ENCODE peak calls at places on chromosomes 16 and 17, in six cellular contexts. E is HepG2, R is A549, Y is GM12878, O is K562, J is endothelial cell of umbilical vein. I is an unnamed sample.

GRCh38 chr16:23324727-23325126 is 22.6 kb downstream of the SCNN1B start:
- DNase-seq in E (peak), R (no peak), Y (no peak), O (no peak), J (no peak), I (no peak)

GRCh38 chr17:17070931-17071330 is 28.7 kb downstream of the MPRIP start:
- DNase-seq in E (no peak), R (no peak), Y (no peak), O (no peak), J (no peak), I (no peak)

GRCh38 chr16:58937661-58938060 is 203.5 kb upstream of the GOT2 start:
- DNase-seq in E (no peak), R (no peak), Y (no peak), O (no peak), J (no peak), I (peak)

GRCh38 chr17:3798273-3799180 is 2.5 kb downstream of the ITGAE start:
- DNase-seq in E (no peak), R (no peak), Y (no peak), O (no peak), J (no peak), I (no peak)

GRCh38 chr16:16960785-16961184 is 510.0 kb downstream of the XYLT1 start:
- DNase-seq in E (no peak), R (no peak), Y (no peak), O (no peak), J (no peak), I (no peak)

GRCh38 chr17:81309140-81309858 is 14.2 kb upstream of the SLC38A10 start:
- DNase-seq in E (peak), R (peak), Y (no peak), O (peak), J (peak), I (peak)

GRCh38 chr17:17710355-17710727 is 29.1 kb downstream of the RAI1 start:
- DNase-seq in E (no peak), R (no peak), Y (no peak), O (no peak), J (no peak), I (no peak)

GRCh38 chr16:57834936-57835335 is 32.6 kb upstream of the KIFC3 start:
- DNase-seq in E (no peak), R (peak), Y (no peak), O (no peak), J (no peak), I (no peak)

GRCh38 chr16:10609410-10609774 is 29.0 kb upstream of the EMP2 start:
- DNase-seq in E (no peak), R (no peak), Y (no peak), O (no peak), J (no peak), I (no peak)

GRCh38 chr17:57881143-57881542 is 31.3 kb upstream of the MRPS23 start:
- DNase-seq in E (no peak), R (no peak), Y (no peak), O (no peak), J (peak), I (no peak)

GRCh38 chr17:8076502-8077266 is 10.8 kb downstream of the ALOX12B start:
- DNase-seq in E (no peak), R (no peak), Y (no peak), O (no peak), J (no peak), I (no peak)

GRCh38 chr17:74943808-74944522 is 8.3 kb downstream of the OTOP3 start:
- DNase-seq in E (no peak), R (peak), Y (no peak), O (no peak), J (no peak), I (no peak)

GRCh38 chr17:77597421-77598240 is 360.9 kb upstream of the TNRC6C start:
- DNase-seq in E (no peak), R (no peak), Y (no peak), O (no peak), J (no peak), I (no peak)

GRCh38 chr17:59121901-59122480 is 15.3 kb upstream of the TRIM37 start:
- DNase-seq in E (no peak), R (no peak), Y (no peak), O (no peak), J (no peak), I (no peak)

GRCh38 chr16:84462296-84463210 is 41.9 kb downstream of the MEAK7 start:
- DNase-seq in E (no peak), R (no peak), Y (no peak), O (no peak), J (no peak), I (no peak)
- TF ChIP-seq MYC in E (no peak), R (no peak), Y (no peak), O (no peak), J (no peak), I (no peak)

GRCh38 chr17:68514809-68515208 is 2.6 kb downstream of the PRKAR1A start:
- DNase-seq in E (peak), R (no peak), Y (no peak), O (no peak), J (peak), I (no peak)
- TF ChIP-seq MYC in E (no peak), R (no peak), Y (no peak), O (no peak), J (no peak), I (no peak)

GRCh38 chr16:86196687-86197391 is 297.9 kb downstream of the IRF8 start:
- DNase-seq in E (no peak), R (no peak), Y (no peak), O (no peak), J (no peak), I (no peak)

GRCh38 chr16:86199182-86199581 is 300.2 kb downstream of the IRF8 start:
- DNase-seq in E (no peak), R (no peak), Y (no peak), O (no peak), J (no peak), I (no peak)

GRCh38 chr16:86200722-86201121 is 301.8 kb downstream of the IRF8 start:
- DNase-seq in E (no peak), R (no peak), Y (no peak), O (no peak), J (no peak), I (no peak)

GRCh38 chr16:86199871-86200700 is 301.1 kb downstream of the IRF8 start:
- DNase-seq in E (no peak), R (no peak), Y (no peak), O (no peak), J (no peak), I (no peak)

DNA sequence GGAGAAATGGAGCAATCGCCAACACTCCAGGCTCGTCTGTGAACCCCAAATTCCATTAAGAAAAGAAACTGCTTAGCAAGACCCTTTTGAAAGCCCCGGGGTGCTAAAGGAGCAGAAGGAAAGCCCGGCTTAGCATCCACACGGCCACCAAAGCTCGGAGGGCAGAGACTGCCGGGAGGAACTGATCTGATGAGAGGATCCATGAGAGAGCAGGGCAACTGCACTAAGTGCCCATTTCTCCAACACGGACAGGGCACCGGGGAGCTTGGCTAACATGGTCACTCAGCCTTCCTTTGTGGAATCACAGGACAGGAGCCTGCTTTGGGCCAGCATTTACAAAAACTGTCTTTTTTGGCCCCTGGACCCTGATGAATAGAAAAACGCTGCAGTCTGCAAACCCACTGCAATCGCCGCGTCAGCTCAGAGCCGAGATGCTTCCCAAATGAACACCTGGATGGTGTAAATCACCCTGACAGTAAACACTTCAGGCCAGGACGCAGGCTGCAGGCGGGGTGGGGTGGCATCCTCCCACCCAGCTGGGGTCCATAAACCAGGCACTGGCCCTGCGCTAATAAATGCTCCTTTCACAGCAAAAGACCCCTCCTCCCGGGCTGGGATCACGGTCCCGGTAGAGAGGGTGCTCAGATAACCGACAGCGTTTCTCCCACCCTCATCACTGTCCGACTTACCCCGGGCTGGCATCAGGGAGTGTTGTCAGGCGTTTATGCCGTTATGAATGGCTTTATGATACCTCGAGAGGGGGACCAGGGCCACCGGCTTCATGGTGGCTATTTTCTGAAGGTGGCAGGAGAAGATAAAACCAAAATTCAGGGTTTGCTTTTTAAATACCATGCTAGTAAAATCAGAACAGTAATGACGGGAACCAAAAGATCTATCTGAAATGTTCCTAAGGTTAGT is 299.5 kb downstream of the IRF8 start:
- DNase-seq in E (no peak), R (no peak), Y (no peak), O (no peak), J (no peak), I (no peak)
- TF ChIP-seq MYC in E (no peak), R (no peak), Y (no peak), O (no peak), J (no peak), I (no peak)

GRCh38 chr16:72983241-72983640 is 64.7 kb downstream of the ZFHX3 start:
- DNase-seq in E (no peak), R (no peak), Y (no peak), O (no peak), J (no peak), I (no peak)

GRCh38 chr16:72987480-72987901 is 60.4 kb downstream of the ZFHX3 start:
- DNase-seq in E (no peak), R (no peak), Y (no peak), O (no peak), J (no peak), I (no peak)

GRCh38 chr16:72983728-72984350 is 64.1 kb downstream of the ZFHX3 start:
- DNase-seq in E (no peak), R (no peak), Y (no peak), O (no peak), J (no peak), I (no peak)

GRCh38 chr16:72986011-72986410 is 61.9 kb downstream of the ZFHX3 start:
- DNase-seq in E (no peak), R (no peak), Y (no peak), O (no peak), J (no peak), I (no peak)

GRCh38 chr16:72985148-72985882 is 62.6 kb downstream of the ZFHX3 start:
- DNase-seq in E (no peak), R (no peak), Y (no peak), O (no peak), J (no peak), I (no peak)
- TF ChIP-seq MYC in E (no peak), R (no peak), Y (no peak), O (no peak), J (no peak), I (no peak)

GRCh38 chr16:89037261-89038152 is 56.1 kb upstream of the ACSF3 start:
- DNase-seq in E (no peak), R (peak), Y (no peak), O (peak), J (peak), I (peak)
- TF ChIP-seq MYC in E (no peak), R (no peak), Y (no peak), O (peak), J (no peak), I (no peak)

GRCh38 chr16:51526622-51527021 is 375.6 kb upstream of the SALL1 start:
- DNase-seq in E (no peak), R (no peak), Y (no peak), O (no peak), J (no peak), I (no peak)
- TF ChIP-seq MYC in E (no peak), R (no peak), Y (no peak), O (no peak), J (no peak), I (no peak)

I was measured in NB4.